ENCODE peak calls at places on chromosomes 2 and 18, in nine cellular contexts. O, M, Y, G, T, P, R, D and K are unnamed samples.

GRCh38 chr2:225274751-225275150 is 124.8 kb upstream of the NYAP2 start:
- DNase-seq in M (no peak), R (no peak), Y (no peak), P (peak; percentile 6), O (no peak), T (no peak), D (no peak), G (no peak), K (no peak)

GRCh38 chr2:29322011-29322410 is 206.8 kb downstream of the CLIP4 start:
- DNase-seq in P (peak; percentile 74), G (peak; percentile 36), O (no peak), T (no peak), M (peak; percentile 82), R (no peak), Y (no peak), D (no peak), K (no peak)

GRCh38 chr18:30639361-30639760 is 403.2 kb downstream of the DSC3 start:
- DNase-seq in Y (no peak), R (no peak), T (no peak), G (no peak), P (peak; percentile 36), M (no peak), O (no peak), D (no peak), K (no peak)

GRCh38 chr2:72326759-72327158 is 179.1 kb upstream of the CYP26B1 start:
- DNase-seq in O (no peak), M (no peak), Y (no peak), P (no peak), R (no peak), T (no peak), D (no peak), G (no peak), K (no peak)

GRCh38 chr2:216056739-216057138 is 24.9 kb downstream of the PECR start:
- DNase-seq in Y (no peak), O (peak; percentile 18), T (no peak), G (no peak), P (no peak), M (no peak), R (no peak), D (no peak), K (no peak)

GRCh38 chr2:146598791-146599190 is 1246.0 kb upstream of the ACVR2A start:
- DNase-seq in R (no peak), O (no peak), D (no peak), T (no peak), G (no peak), Y (no peak), M (no peak), P (no peak), K (no peak)

GRCh38 chr2:155190342-155190741 is 491.8 kb downstream of the KCNJ3 start:
- DNase-seq in R (no peak), T (no peak), G (no peak), D (no peak), P (no peak), Y (no peak), O (no peak), M (no peak), K (no peak)

GRCh38 chr18:23134780-23135678 is at the start of gene CABLES1:
- DNase-seq in R (no peak), D (no peak), O (peak; percentile 83), Y (no peak), T (peak; percentile 67), P (no peak), M (peak; percentile 29), G (no peak), K (peak; percentile 78)

GRCh38 chr2:10580170-10580539 is 109.6 kb downstream of the NOL10 start:
- DNase-seq in G (no peak), Y (no peak), R (no peak), M (no peak), T (no peak), P (no peak), D (no peak), O (no peak), K (no peak)

GRCh38 chr2:160932960-160933359 is 227.3 kb upstream of the TANK start:
- DNase-seq in D (no peak), M (no peak), P (no peak), Y (no peak), G (no peak), T (no peak), R (no peak), O (peak; percentile 28), K (no peak)

GRCh38 chr2:173831312-173832229 is 133.6 kb downstream of the SP3 start:
- DNase-seq in R (peak; percentile 81), M (peak; percentile 13), O (peak; percentile 56), D (no peak), Y (no peak), P (peak; percentile 36), T (no peak), G (peak; percentile 17), K (peak; percentile 84)

GRCh38 chr18:79988079-79988924 is at the start of gene TXNL4A:
- DNase-seq in Y (peak; percentile 65), D (peak; percentile 89), G (peak; percentile 62), M (peak; percentile 71), T (peak; percentile 94), P (peak; percentile 78), R (peak; percentile 94), O (peak; percentile 92), K (peak; percentile 91)

GRCh38 chr18:26022585-26022984 is 67.8 kb downstream of the SS18 start:
- DNase-seq in O (no peak), R (no peak), Y (no peak), P (no peak), G (no peak), T (no peak), D (no peak), M (no peak), K (no peak)

GRCh38 chr2:156405586-156405985 is 30.6 kb upstream of the GPD2 start:
- DNase-seq in R (peak; percentile 78), T (no peak), M (peak; percentile 43), G (no peak), D (no peak), O (peak; percentile 58), Y (no peak), P (peak; percentile 50), K (no peak)

GRCh38 chr2:152717242-152718046 is at the start of gene PRPF40A:
- DNase-seq in O (peak; percentile 99), M (peak; percentile 99), R (peak; percentile 99), T (peak; percentile 99), D (peak; percentile 98), Y (peak; percentile 96), P (peak; percentile 97), G (peak; percentile 93), K (peak; percentile 99)

GRCh38 chr2:42086500-42086953 is 38.7 kb downstream of the PKDCC start:
- DNase-seq in T (no peak), G (peak; percentile 69), R (no peak), M (peak; percentile 82), Y (peak; percentile 7), P (peak; percentile 58), O (peak; percentile 70), D (peak; percentile 37), K (no peak)

GRCh38 chr2:25063876-25064660 is 22.2 kb downstream of the EFR3B start:
- DNase-seq in P (no peak), O (no peak), D (no peak), M (no peak), R (no peak), G (no peak), Y (no peak), T (peak; percentile 16), K (no peak)

GRCh38 chr2:134246154-134246874 is 7.6 kb upstream of the MGAT5 start:
- DNase-seq in D (no peak), T (no peak), P (no peak), R (no peak), O (no peak), G (no peak), M (peak; percentile 19), Y (no peak), K (no peak)